ENCODE peak calls at places on chromosomes 4 and X, in six cellular contexts. A is activated naive CD8-positive, alpha-beta T cell treated with anti-CD3 and anti-CD28 coated beads, Interleukin-2, amount 10 ng/mL, durations not matched to agents 7 days and 5 days; M is naive thymus-derived CD8-positive, alpha-beta T cell; T is HT1080; D is iris pigment epithelial cell; C is activated CD4-positive, alpha-beta T cell treated with anti-CD3 and anti-CD28 coated beads for 48 hours. S is an unnamed sample.
A peak's percentile ranks its signal among the peaks of the same experiment; 100 is the strongest.

GRCh38 chrX:12975999-12976558 is 1.2 kb downstream of the TMSB4X start:
- DNase-seq in A (peak; percentile 46), T (peak; percentile 48), D (peak; percentile 43), C (peak; percentile 55), M (peak; percentile 32), S (no peak)

GRCh38 chr4:141389649-141390048 is 169.0 kb downstream of the ZNF330 start:
- DNase-seq in D (peak; percentile 43), M (no peak), T (peak; percentile 89), A (no peak), C (no peak), S (no peak)

GRCh38 chr4:123786955-123787354 is 390.4 kb downstream of the SPRY1 start:
- DNase-seq in A (no peak), C (no peak), D (peak; percentile 55), T (no peak), M (no peak), S (no peak)

GRCh38 chr4:143358923-143359694 is 22.4 kb downstream of the GAB1 start:
- DNase-seq in A (no peak), T (peak; percentile 78), M (peak; percentile 18), D (peak; percentile 87), C (peak; percentile 58), S (no peak)

GRCh38 chr4:1683371-1683902 is 676 bp downstream of the FAM53A start:
- DNase-seq in D (peak; percentile 93), M (peak; percentile 45), T (peak; percentile 37), C (peak; percentile 35), A (no peak), S (no peak)

GRCh38 chrX:102784550-102784949 is 64.0 kb downstream of the GPRASP3 start:
- DNase-seq in D (peak; percentile 3), T (no peak), M (no peak), C (no peak), A (no peak), S (no peak)

GRCh38 chr4:55172694-55173287 is 47.4 kb upstream of the KDR start:
- DNase-seq in T (peak; percentile 73), C (no peak), M (no peak), A (no peak), D (peak; percentile 53), S (no peak)

GRCh38 chr4:42280327-42281095 is 116.8 kb upstream of the SHISA3 start:
- DNase-seq in C (peak; percentile 19), A (no peak), D (peak; percentile 20), M (no peak), T (no peak), S (peak; percentile 56)

GRCh38 chrX:44484607-44485146 is 58.0 kb downstream of the FUNDC1 start:
- DNase-seq in D (no peak), A (no peak), M (no peak), C (no peak), T (no peak), S (no peak)

S was measured in HL-60.